ENCODE peak calls at places on chromosomes 1 and 21, in nine cellular contexts. J, W, M, H, C, O, P, F and T are unnamed samples.
A peak's percentile ranks its signal among the peaks of the same experiment; 100 is the strongest.

GRCh38 chr1:154807048-154807591 is 63.0 kb downstream of the KCNN3 start:
- DNase-seq in J (no peak), W (no peak), M (no peak), H (no peak), C (no peak), O (no peak), P (no peak), F (no peak), T (no peak)

GRCh38 chr1:27572679-27573426 is 31.1 kb downstream of the AHDC1 start:
- DNase-seq in J (no peak), W (no peak), M (no peak), H (no peak), C (no peak), O (no peak), P (peak; percentile 62), F (peak; percentile 77), T (no peak)

GRCh38 chr1:47850451-47850850 is 146.7 kb downstream of the TRABD2B start:
- DNase-seq in J (peak; percentile 69), W (no peak), M (no peak), H (no peak), C (no peak), O (no peak), P (no peak), F (no peak), T (no peak)

GRCh38 chr1:77392486-77392885 is 110.7 kb downstream of the AK5 start:
- DNase-seq in J (no peak), W (no peak), M (no peak), H (no peak), C (no peak), O (no peak), P (no peak), F (no peak), T (no peak)

GRCh38 chr1:192401832-192402231 is 85.0 kb downstream of the RGS21 start:
- DNase-seq in J (no peak), W (peak; percentile 9), M (no peak), H (no peak), C (no peak), O (no peak), P (peak; percentile 29), F (no peak), T (no peak)

GRCh38 chr1:36083635-36084501 is at the start of gene TEKT2:
- DNase-seq in J (no peak), W (peak; percentile 53), M (peak; percentile 73), H (no peak), C (no peak), O (peak; percentile 54), P (no peak), F (peak; percentile 88), T (no peak)

GRCh38 chr21:41207401-41208388 is 39.7 kb downstream of the BACE2 start:
- DNase-seq in J (peak; percentile 82), W (peak; percentile 84), M (no peak), H (no peak), C (no peak), O (peak; percentile 56), P (peak; percentile 75), F (no peak), T (no peak)

GRCh38 chr1:39326836-39327235 is 122.3 kb downstream of the MACF1 start:
- DNase-seq in J (no peak), W (no peak), M (no peak), H (no peak), C (no peak), O (no peak), P (no peak), F (no peak), T (no peak)

GRCh38 chr1:246875041-246876026 is 56.4 kb downstream of the AHCTF1 start:
- DNase-seq in J (no peak), W (peak; percentile 32), M (no peak), H (peak; percentile 22), C (no peak), O (no peak), P (peak; percentile 69), F (peak; percentile 1), T (no peak)

GRCh38 chr1:217469983-217470382 is 160.9 kb downstream of the GPATCH2 start:
- DNase-seq in J (no peak), W (no peak), M (no peak), H (no peak), C (no peak), O (no peak), P (no peak), F (no peak), T (no peak)

GRCh38 chr1:247448107-247448778 is 9.7 kb downstream of the OR2B11 start:
- DNase-seq in J (no peak), W (peak; percentile 76), M (peak; percentile 86), H (peak; percentile 6), C (peak; percentile 69), O (peak; percentile 42), P (peak; percentile 55), F (peak; percentile 88), T (peak; percentile 84)

GRCh38 chr1:234396092-234396491 is 22.8 kb downstream of the COA6 start:
- DNase-seq in J (no peak), W (no peak), M (no peak), H (no peak), C (no peak), O (no peak), P (no peak), F (no peak), T (no peak)

GRCh38 chr1:74847720-74848119 is 114.8 kb downstream of the TYW3 start:
- DNase-seq in J (no peak), W (no peak), M (no peak), H (no peak), C (no peak), O (no peak), P (no peak), F (no peak), T (no peak)

GRCh38 chr1:218299416-218299815 is 14.3 kb downstream of the RRP15 start:
- DNase-seq in J (no peak), W (peak; percentile 75), M (no peak), H (peak; percentile 49), C (no peak), O (no peak), P (peak; percentile 69), F (peak; percentile 54), T (no peak)

GRCh38 chr1:59699227-59699847 is 115.4 kb upstream of the HOOK1 start:
- DNase-seq in J (no peak), W (peak; percentile 74), M (no peak), H (no peak), C (no peak), O (no peak), P (peak; percentile 54), F (peak; percentile 42), T (no peak)

GRCh38 chr1:36458910-36459309 is 5.3 kb downstream of the MRPS15 start:
- DNase-seq in J (no peak), W (no peak), M (no peak), H (no peak), C (no peak), O (no peak), P (no peak), F (no peak), T (no peak)

GRCh38 chr1:81702903-81703302 is 97.8 kb upstream of the ADGRL2 start:
- DNase-seq in J (no peak), W (peak; percentile 92), M (no peak), H (no peak), C (no peak), O (no peak), P (peak; percentile 90), F (no peak), T (no peak)
- H3K4me3 ChIP-seq in J (no peak overlapping the region), W (no peak overlapping the region), M (no peak overlapping the region), H (no peak overlapping the region), C (no peak overlapping the region), O (no peak overlapping the region), P (no peak overlapping the region), F (no peak overlapping the region), T (no peak overlapping the region)

DNA sequence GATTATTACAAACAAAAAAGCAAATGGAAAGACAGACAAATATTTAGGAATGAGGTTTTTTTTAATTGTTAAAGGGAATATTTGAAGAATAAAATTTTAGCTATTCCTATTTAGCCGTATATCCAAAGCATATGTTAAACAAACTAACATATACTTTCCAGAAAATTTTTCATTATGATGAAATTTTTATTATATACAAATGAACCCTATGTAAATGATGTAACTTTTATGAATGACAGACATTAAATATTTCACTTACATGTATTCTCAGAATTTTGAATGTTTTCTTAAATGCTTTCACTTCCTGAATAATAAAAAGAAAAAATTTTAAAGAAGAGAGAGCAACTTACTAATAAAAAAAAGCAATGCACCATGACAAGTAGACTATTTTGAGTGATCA is 15.8 kb downstream of the LHX9 start:
- DNase-seq in J (no peak), W (no peak), M (no peak), H (no peak), C (no peak), O (no peak), P (no peak), F (no peak), T (no peak)
- H3K4me3 ChIP-seq in J (no peak overlapping the region), W (no peak overlapping the region), M (no peak overlapping the region), H (no peak overlapping the region), C (no peak overlapping the region), O (no peak overlapping the region), P (no peak overlapping the region), F (no peak overlapping the region), T (no peak overlapping the region)

GRCh38 chr1:185308126-185308525 is 8.9 kb downstream of the IVNS1ABP start:
- DNase-seq in J (no peak), W (no peak), M (no peak), H (no peak), C (no peak), O (no peak), P (no peak), F (no peak), T (no peak)

GRCh38 chr1:185305419-185305818 is 11.6 kb downstream of the IVNS1ABP start:
- DNase-seq in J (no peak), W (no peak), M (no peak), H (no peak), C (peak; percentile 37), O (no peak), P (no peak), F (peak; percentile 65), T (no peak)

GRCh38 chr1:185312361-185312760 is 4.7 kb downstream of the IVNS1ABP start:
- DNase-seq in J (no peak), W (no peak), M (no peak), H (no peak), C (no peak), O (no peak), P (no peak), F (no peak), T (no peak)

GRCh38 chr1:185311589-185312225 is 5.3 kb downstream of the IVNS1ABP start:
- DNase-seq in J (no peak), W (no peak), M (no peak), H (no peak), C (no peak), O (no peak), P (no peak), F (no peak), T (no peak)

GRCh38 chr1:185309566-185309965 is 7.5 kb downstream of the IVNS1ABP start:
- DNase-seq in J (no peak), W (peak; percentile 19), M (no peak), H (no peak), C (no peak), O (no peak), P (no peak), F (no peak), T (no peak)
- H3K4me3 ChIP-seq in J (no peak overlapping the region), W (no peak overlapping the region), M (no peak overlapping the region), H (no peak overlapping the region), C (no peak overlapping the region), O (no peak overlapping the region), P (no peak overlapping the region), F (no peak overlapping the region), T (no peak overlapping the region)

DNA sequence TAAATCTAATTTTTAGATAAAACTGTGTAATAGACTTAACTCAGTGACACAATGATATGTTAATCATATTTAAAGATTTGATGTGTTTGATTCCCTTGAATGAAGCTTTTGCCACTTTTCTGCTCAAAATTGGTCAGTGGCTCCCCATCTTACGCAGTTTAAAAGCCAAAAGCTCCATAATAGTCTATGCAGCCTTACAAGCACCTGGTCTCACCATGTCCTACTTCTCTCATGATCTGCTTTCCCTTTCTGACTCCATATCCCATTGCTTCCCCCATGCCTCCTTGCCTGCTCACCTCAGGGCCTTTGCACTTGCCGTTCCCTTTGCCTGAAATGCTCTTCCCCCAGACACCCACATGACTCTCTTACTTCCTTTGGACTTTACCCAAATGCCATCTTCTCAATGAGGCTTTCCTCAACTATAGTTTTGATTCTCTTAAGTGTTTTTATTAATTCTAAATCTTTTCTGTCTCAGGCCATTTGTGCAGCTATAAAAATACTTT is 1.9 kb downstream of the ZBTB8A start:
- DNase-seq in J (no peak), W (no peak), M (peak; percentile 3), H (no peak), C (no peak), O (no peak), P (no peak), F (no peak), T (no peak)
- H3K4me3 ChIP-seq in J (no peak overlapping the region), W (no peak overlapping the region), M (no peak overlapping the region), H (no peak overlapping the region), C (no peak overlapping the region), O (no peak overlapping the region), P (no peak overlapping the region), F (no peak overlapping the region), T (no peak overlapping the region)